ENCODE peak calls at places on chromosomes 4 and X, in four cellular contexts. E, V, M and U are unnamed samples.

GRCh38 chrX:139967300-139967699 is 2.0 kb upstream of the CXorf66 start:
- DNase-seq in E (no peak), V (no peak), M (no peak), U (no peak)

GRCh38 chrX:135543924-135544323 is 23.5 kb downstream of the INTS6L start:
- DNase-seq in E (no peak), V (no peak), M (no peak), U (no peak)

GRCh38 chr4:23035521-23036056 is 342.9 kb downstream of the GBA3 start:
- DNase-seq in E (no peak), V (no peak), M (no peak), U (no peak)

GRCh38 chrX:23403849-23404248 is 69.2 kb downstream of the PTCHD1 start:
- DNase-seq in E (no peak), V (no peak), M (no peak), U (no peak)

GRCh38 chrX:24561121-24561520 is 86.0 kb downstream of the PCYT1B start:
- DNase-seq in E (no peak), V (no peak), M (peak; percentile 11), U (no peak)

GRCh38 chrX:129574214-129574613 is 34.2 kb downstream of the OCRL start:
- DNase-seq in E (no peak), V (no peak), M (no peak), U (peak; percentile 2)

GRCh38 chrX:132004728-132005127 is 18.4 kb upstream of the STK26 start:
- DNase-seq in E (no peak), V (no peak), M (no peak), U (peak; percentile 6)

GRCh38 chrX:132184871-132185270 is 34.4 kb downstream of the RAP2C start:
- DNase-seq in E (no peak), V (no peak), M (no peak), U (no peak)

GRCh38 chrX:9515973-9516538 is 51.2 kb downstream of the TBL1X start:
- DNase-seq in E (no peak), V (no peak), M (no peak), U (no peak)

GRCh38 chr4:83644677-83645639 is 109.0 kb downstream of the GPAT3 start:
- DNase-seq in E (no peak), V (peak; percentile 54), M (peak; percentile 65), U (peak; percentile 70)

GRCh38 chrX:1932231-1932630 is 317.4 kb downstream of the ASMT start:
- DNase-seq in E (no peak), V (no peak), M (no peak), U (peak; percentile 87)

GRCh38 chr4:80989921-80990544 is 40.5 kb upstream of the BMP3 start:
- DNase-seq in E (peak; percentile 15), V (peak; percentile 51), M (peak; percentile 73), U (peak; percentile 64)

GRCh38 chr4:130486186-130486585 is 1390.2 kb downstream of the C4orf33 start:
- DNase-seq in E (no peak), V (no peak), M (peak; percentile 49), U (no peak)

GRCh38 chr4:123127218-123127617 is 204.8 kb upstream of the NUDT6 start:
- DNase-seq in E (no peak), V (no peak), M (peak; percentile 42), U (peak; percentile 51)

GRCh38 chr4:174119051-174119450 is 164.4 kb downstream of the FBXO8 start:
- DNase-seq in E (no peak), V (no peak), M (peak; percentile 51), U (peak; percentile 88)

GRCh38 chrX:50770702-50771101 is 43.3 kb downstream of the SHROOM4 start:
- DNase-seq in E (no peak), V (no peak), M (no peak), U (no peak)

GRCh38 chr4:183132865-183133264 is 33.8 kb downstream of the WWC2 start:
- DNase-seq in E (no peak), V (no peak), M (no peak), U (no peak)

GRCh38 chrX:111560801-111561200 is 49.4 kb downstream of the SERTM2 start:
- DNase-seq in E (no peak), V (no peak), M (no peak), U (no peak)

GRCh38 chrX:39244146-39244545 is 442.9 kb downstream of the MID1IP1 start:
- DNase-seq in E (no peak), V (no peak), M (no peak), U (peak; percentile 36)

GRCh38 chr4:108049406-108049805 is 59.7 kb downstream of the HADH start:
- DNase-seq in E (no peak), V (no peak), M (no peak), U (no peak)

GRCh38 chrX:85244411-85245210 is 820 bp downstream of the ZNF711 start:
- DNase-seq in E (no peak), V (peak; percentile 14), M (peak; percentile 7), U (peak; percentile 44)

GRCh38 chrX:107718156-107718621 is 57.4 kb downstream of the TSC22D3 start:
- DNase-seq in E (no peak), V (peak; percentile 54), M (peak; percentile 78), U (peak; percentile 87)

GRCh38 chrX:52556741-52557140 is 39.9 kb upstream of the XAGE1B start:
- DNase-seq in E (no peak), V (no peak), M (no peak), U (no peak)

GRCh38 chr4:186887211-186887785 is 163.6 kb upstream of the FAT1 start:
- DNase-seq in E (no peak), V (peak; percentile 15), M (no peak), U (peak; percentile 27)

GRCh38 chr4:186881521-186882220 is 158.0 kb upstream of the FAT1 start:
- DNase-seq in E (no peak), V (no peak), M (peak; percentile 67), U (peak; percentile 65)

GRCh38 chr4:186882293-186882692 is 158.6 kb upstream of the FAT1 start:
- DNase-seq in E (no peak), V (no peak), M (no peak), U (no peak)

GRCh38 chr4:186886759-186887158 is 163.1 kb upstream of the FAT1 start:
- DNase-seq in E (no peak), V (no peak), M (no peak), U (no peak)

GRCh38 chr4:186885289-186885688 is 161.6 kb upstream of the FAT1 start:
- DNase-seq in E (no peak), V (no peak), M (no peak), U (no peak)
- H3K23ac ChIP-seq in E (no peak overlapping the region), V (no peak overlapping the region), M (no peak overlapping the region), U (no peak overlapping the region)

DNA sequence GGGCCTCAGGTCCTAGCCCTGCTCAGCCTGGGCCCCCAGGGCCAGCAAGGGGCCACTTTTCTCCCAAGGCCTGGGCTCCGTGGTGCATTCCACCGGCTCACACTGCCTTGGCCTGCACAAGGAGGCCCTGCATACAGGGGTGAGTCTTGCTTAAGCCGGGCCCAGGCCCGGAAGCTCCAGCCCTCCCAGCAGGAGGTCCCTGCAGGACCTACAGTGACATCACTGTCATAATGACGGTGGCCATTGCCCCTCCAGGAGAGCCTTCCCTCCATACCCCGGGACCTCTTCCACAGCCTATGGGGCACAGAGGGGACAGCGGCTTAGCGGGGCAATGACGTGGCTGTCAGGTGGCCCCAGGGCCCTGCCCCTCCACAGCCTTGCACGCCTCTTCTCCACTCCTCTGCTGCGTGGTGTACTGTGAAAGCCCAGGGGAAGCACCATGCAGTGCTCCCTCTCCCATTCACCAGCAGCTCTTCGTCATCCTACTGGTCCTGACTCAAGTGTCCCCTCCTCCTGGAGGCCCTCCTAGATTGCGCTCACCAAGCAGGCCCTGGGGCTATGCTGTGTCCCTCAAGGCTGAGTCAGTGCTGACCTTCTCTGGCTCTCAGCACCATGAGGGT is 32.3 kb upstream of the AFAP1 start:
- DNase-seq in E (no peak), V (no peak), M (no peak), U (no peak)
- H3K4me2 ChIP-seq in E (no peak overlapping the region), V (no peak overlapping the region), M (no peak overlapping the region), U (no peak overlapping the region)

GRCh38 chr4:98657531-98658286 is 702 bp downstream of the TSPAN5 start:
- DNase-seq in E (no peak), V (peak; percentile 37), M (peak; percentile 69), U (peak; percentile 81)
- H3K4me1 ChIP-seq in E (peaks cover 9% of the 10 kb centered on the region), V (peaks cover 7% of the 10 kb centered on the region), M (peaks cover 27% of the 10 kb centered on the region), U (peaks cover 7% of the 10 kb centered on the region)

DNA sequence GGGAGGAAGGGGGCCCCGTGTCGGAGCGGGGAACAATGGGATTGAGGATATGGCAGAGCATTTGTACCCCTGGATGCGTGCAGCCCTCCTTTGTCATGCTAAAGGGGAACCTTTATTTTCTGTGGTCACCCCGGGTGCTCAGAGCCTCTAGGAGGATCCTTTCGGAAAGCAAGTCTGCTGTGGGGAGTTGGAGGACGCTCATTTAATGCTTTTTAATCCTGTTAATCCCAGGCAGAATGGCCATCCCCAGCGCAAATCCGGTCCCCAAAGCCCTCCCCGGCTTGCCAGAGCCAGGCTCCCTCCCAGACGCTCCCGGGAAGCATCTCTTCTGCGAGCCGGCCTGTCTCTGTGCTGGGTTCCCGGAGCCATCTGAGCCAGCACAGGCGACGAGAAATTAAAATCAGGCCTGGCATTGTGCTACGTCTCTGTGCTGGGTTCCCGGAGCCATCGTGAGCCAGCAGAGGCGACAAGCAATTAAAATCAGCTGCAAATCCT is 113.2 kb upstream of the PPP2R3B start:
- DNase-seq in E (peak; percentile 36), V (peak; percentile 46), M (no peak), U (no peak)
- H3K23ac ChIP-seq in E (no peak overlapping the region), V (peak overlapping the region; percentile 17), M (no peak overlapping the region), U (no peak overlapping the region)

GRCh38 chrX:153731117-153731844 is 6.6 kb downstream of the ABCD1 start:
- DNase-seq in E (no peak), V (no peak), M (no peak), U (no peak)

GRCh38 chrX:153731845-153732215 is 7.2 kb downstream of the ABCD1 start:
- DNase-seq in E (no peak), V (no peak), M (no peak), U (no peak)

GRCh38 chrX:153733651-153734240 is 9.1 kb downstream of the ABCD1 start:
- DNase-seq in E (no peak), V (no peak), M (no peak), U (no peak)

GRCh38 chrX:153734871-153735270 is 10.2 kb downstream of the ABCD1 start:
- DNase-seq in E (no peak), V (no peak), M (no peak), U (no peak)

DNA sequence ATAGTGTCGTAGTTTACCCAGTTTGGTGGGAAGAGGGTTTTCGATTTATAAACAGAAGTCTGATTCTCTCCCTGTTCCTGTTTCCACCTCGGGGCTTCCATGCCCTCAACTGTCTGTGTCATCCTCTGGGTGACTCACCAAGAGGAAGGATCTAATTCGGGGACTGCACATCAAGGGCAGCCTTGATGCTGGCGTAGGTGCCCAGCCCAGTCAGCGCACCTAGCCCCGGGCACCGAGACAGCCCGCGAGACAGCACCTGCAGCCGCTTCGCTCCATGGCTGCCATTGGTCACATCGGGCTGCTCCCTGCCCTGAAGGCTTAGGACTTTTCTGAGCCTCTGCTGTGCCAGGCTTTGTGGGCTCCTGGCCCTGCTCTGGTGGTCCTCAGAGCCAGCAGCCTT is 7.8 kb downstream of the ABCD1 start:
- DNase-seq in E (no peak), V (no peak), M (no peak), U (no peak)
- H3K4me2 ChIP-seq in E (no peak overlapping the region), V (no peak overlapping the region), M (no peak overlapping the region), U (no peak overlapping the region)

GRCh38 chr4:15010038-15010585 is 7.8 kb downstream of the CPEB2 start:
- DNase-seq in E (no peak), V (no peak), M (no peak), U (no peak)
- H3K4me1 ChIP-seq in E (peaks cover 14% of the 10 kb centered on the region), V (peaks cover 1% of the 10 kb centered on the region), M (peaks cover 2% of the 10 kb centered on the region), U (no peaks in the 10 kb centered on the region)

GRCh38 chr4:34258176-34258575 is 1986.1 kb downstream of the ARAP2 start:
- DNase-seq in E (no peak), V (no peak), M (no peak), U (no peak)

GRCh38 chr4:34261799-34262314 is 1982.5 kb downstream of the ARAP2 start:
- DNase-seq in E (no peak), V (no peak), M (no peak), U (no peak)
- H3K23ac ChIP-seq in E (no peak overlapping the region), V (peak overlapping the region; percentile 73), M (no peak overlapping the region), U (no peak overlapping the region)